ENCODE peak calls at places on chromosomes 16 and 17, in ten cellular contexts. S, D, W, I, L, Y, R, P, Z and Q are unnamed samples.

GRCh38 chr17:80394629-80395216 is 20.2 kb upstream of the ENDOV start:
- DNase-seq in I (no peak), R (no peak), L (no peak), Y (peak; percentile 36), Z (no peak), S (no peak), D (no peak), P (no peak), W (no peak), Q (no peak)

GRCh38 chr17:63928966-63929695 is 3.0 kb downstream of the CD79B start:
- DNase-seq in P (no peak), R (no peak), S (no peak), I (no peak), W (no peak), Y (no peak), D (no peak), Z (no peak), L (no peak), Q (no peak)

GRCh38 chr16:15849209-15849981 is 7.4 kb downstream of the MYH11 start:
- DNase-seq in I (no peak), Y (no peak), P (no peak), W (no peak), L (no peak), Z (no peak), R (no peak), S (no peak), D (no peak), Q (no peak)

GRCh38 chr17:77337150-77337549 is 196.4 kb downstream of the SEC14L1 start:
- DNase-seq in L (no peak), R (no peak), D (no peak), W (no peak), S (no peak), P (no peak), I (no peak), Y (no peak), Z (no peak), Q (no peak)

GRCh38 chr16:15439102-15439501 is 4.7 kb downstream of the BMERB1 start:
- DNase-seq in L (no peak), R (no peak), S (no peak), P (no peak), I (no peak), W (no peak), Z (no peak), Y (no peak), D (no peak), Q (no peak)

GRCh38 chr16:56990407-56991286 is 1.3 kb downstream of the NLRC5 start:
- DNase-seq in Z (no peak), L (no peak), D (no peak), W (no peak), P (peak; percentile 63), R (no peak), S (no peak), I (no peak), Y (no peak), Q (no peak)

GRCh38 chr17:71234349-71234748 is 886.5 kb upstream of the SOX9 start:
- DNase-seq in I (no peak), D (no peak), Y (no peak), P (peak; percentile 63), S (no peak), Z (no peak), W (no peak), R (no peak), L (no peak), Q (no peak)

GRCh38 chr17:71229036-71229435 is 891.8 kb upstream of the SOX9 start:
- DNase-seq in R (no peak), S (no peak), W (no peak), I (no peak), Y (no peak), Z (no peak), P (no peak), L (no peak), D (no peak), Q (no peak)

GRCh38 chr17:37064166-37064565 is 115.4 kb downstream of the AATF start:
- DNase-seq in R (no peak), I (peak; percentile 76), S (no peak), P (no peak), L (no peak), Y (no peak), Z (no peak), W (no peak), D (peak; percentile 76), Q (no peak)

GRCh38 chr17:18183334-18184142 is at the start of gene ALKBH5:
- DNase-seq in P (peak; percentile 100), D (peak; percentile 98), S (peak; percentile 99), L (peak; percentile 99), I (peak; percentile 98), Y (peak; percentile 99), W (peak; percentile 100), R (peak; percentile 98), Z (peak; percentile 99), Q (peak; percentile 96)

GRCh38 chr17:2854662-2855061 is 58.4 kb downstream of the RAP1GAP2 start:
- DNase-seq in I (peak; percentile 69), L (no peak), R (no peak), D (peak; percentile 63), S (peak; percentile 11), Y (no peak), Z (no peak), W (no peak), P (no peak), Q (no peak)

GRCh38 chr17:51228177-51228576 is 31.7 kb downstream of the MBTD1 start:
- DNase-seq in L (no peak), R (no peak), I (no peak), S (peak; percentile 54), W (peak; percentile 62), P (no peak), D (no peak), Y (no peak), Z (no peak), Q (no peak)

GRCh38 chr16:23351360-23351759 is 49.3 kb downstream of the SCNN1B start:
- DNase-seq in S (no peak), R (no peak), W (no peak), Z (no peak), P (no peak), Y (no peak), I (no peak), L (no peak), D (no peak), Q (no peak)

GRCh38 chr17:38729886-38730525 is at the start of gene CISD3:
- DNase-seq in D (peak; percentile 89), S (peak; percentile 74), I (peak; percentile 91), R (peak; percentile 92), L (peak; percentile 60), W (peak; percentile 72), P (peak; percentile 95), Y (peak; percentile 92), Z (peak; percentile 39), Q (no peak)

GRCh38 chr16:13631213-13631767 is 288.7 kb upstream of the ERCC4 start:
- DNase-seq in Z (no peak), R (no peak), I (no peak), L (no peak), P (no peak), S (no peak), Y (no peak), W (no peak), D (no peak), Q (no peak)
- H3K4me3 ChIP-seq in Z (no peak overlapping the region), R (no peak overlapping the region), I (no peak overlapping the region), L (no peak overlapping the region), P (no peak overlapping the region), S (no peak overlapping the region), Y (no peak overlapping the region), W (no peak overlapping the region), D (no peak overlapping the region), Q (no peak overlapping the region)

GRCh38 chr16:71867934-71868333 is 16.0 kb downstream of the ZNF821 start:
- DNase-seq in P (no peak), I (no peak), L (no peak), R (no peak), D (no peak), Z (no peak), W (no peak), Y (no peak), S (no peak), Q (no peak)
- TF ChIP-seq CTCF in P (no peak), I (no peak), L (no peak), R (no peak), D (no peak), Z (no peak), W (peak; percentile 22), Y (no peak), S (no peak), Q (peak; percentile 24)

GRCh38 chr17:49013311-49014205 is 16.4 kb downstream of the IGF2BP1 start:
- DNase-seq in Y (peak; percentile 76), D (no peak), L (no peak), S (no peak), P (no peak), R (no peak), W (no peak), Z (no peak), I (no peak), Q (no peak)
- H3K4me3 ChIP-seq in Y (peak overlapping the region; percentile 26), D (no peak overlapping the region), L (no peak overlapping the region), S (no peak overlapping the region), P (no peak overlapping the region), R (no peak overlapping the region), W (no peak overlapping the region), Z (no peak overlapping the region), I (no peak overlapping the region), Q (peak overlapping the region; percentile 47)

DNA sequence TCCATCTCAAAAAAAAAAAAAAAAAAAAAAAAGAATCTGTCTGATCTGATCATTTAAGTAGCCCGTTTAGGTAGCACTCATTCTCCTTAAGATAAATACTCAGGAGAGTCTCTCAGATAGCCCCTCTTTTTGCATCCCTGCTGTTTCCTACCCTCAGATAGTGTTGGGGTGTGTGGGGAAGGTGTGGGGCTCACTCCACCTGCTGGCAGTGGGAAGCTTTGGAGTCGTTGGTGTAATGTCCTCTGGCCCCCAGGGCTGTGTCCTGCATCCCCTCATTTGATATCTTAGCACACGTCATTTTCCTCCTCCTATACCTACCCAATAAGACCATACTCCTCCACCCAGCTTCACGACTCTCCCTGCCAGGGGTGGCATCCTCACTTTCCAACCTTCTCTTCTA is 20.5 kb upstream of the MYH10 start:
- DNase-seq in D (no peak), W (no peak), Y (no peak), P (no peak), L (no peak), S (no peak), I (no peak), R (no peak), Z (no peak), Q (no peak)
- TF ChIP-seq CTCF in D (no peak), W (no peak), Y (no peak), P (peak; percentile 16), L (no peak), S (peak; percentile 29), I (no peak), R (no peak), Z (no peak), Q (peak; percentile 21)